ENCODE peak calls at places on chromosomes 4 and X, in ten cellular contexts. T is memory B cell; K is stimulated activated CD4-positive, alpha-beta T cell treated with anti-CD3 and anti-CD28 coated beads, Interleukin-4, amount 100 ng/mL, for 1 hour; A is activated CD4-positive, CD25-positive, alpha-beta regulatory T cell; M is GM04503; I is renal cortical epithelial cell; U is effector memory CD4-positive, alpha-beta T cell; D is head of caudate nucleus; O is ELR; P is NCI-H1105 treated with DMSO at 0.1 percent for 48 hours. W is an unnamed sample.

GRCh38 chr4:48642421-48643144 is 137.5 kb downstream of the FRYL start:
- DNase-seq in O (no peak), U (no peak), D (no peak), A (no peak), I (no peak), K (no peak), P (no peak), M (peak), T (no peak), W (no peak)

GRCh38 chr4:183383606-183384005 is 60.8 kb upstream of the CDKN2AIP start:
- DNase-seq in M (no peak), U (no peak), T (no peak), D (no peak), I (no peak), P (no peak), K (no peak), O (no peak), A (no peak), W (no peak)

GRCh38 chr4:181970356-181970755 is 272.8 kb upstream of the TENM3 start:
- DNase-seq in T (no peak), M (no peak), O (no peak), D (no peak), U (no peak), K (no peak), A (no peak), I (no peak), P (no peak), W (no peak)

GRCh38 chr4:85833311-85833710 is 358.4 kb downstream of the ARHGAP24 start:
- DNase-seq in D (no peak), A (no peak), M (no peak), P (no peak), I (peak), K (no peak), O (no peak), U (no peak), T (no peak), W (no peak)

GRCh38 chr4:42306221-42307109 is 90.8 kb upstream of the SHISA3 start:
- DNase-seq in I (peak), T (no peak), P (no peak), M (no peak), K (no peak), U (no peak), D (no peak), O (no peak), A (no peak), W (no peak)

GRCh38 chrX:8692886-8693285 is 39.1 kb downstream of the ANOS1 start:
- DNase-seq in I (no peak), M (no peak), K (no peak), U (no peak), O (peak), T (no peak), P (no peak), D (no peak), A (no peak), W (no peak)

GRCh38 chr4:87309625-87310024 is 13.1 kb downstream of the HSD17B13 start:
- DNase-seq in A (no peak), D (no peak), M (peak), O (no peak), U (no peak), K (no peak), I (no peak), T (no peak), P (no peak), W (no peak)

GRCh38 chrX:155871934-155872333 is 9.2 kb upstream of the VAMP7 start:
- DNase-seq in U (no peak), A (no peak), M (no peak), O (no peak), K (no peak), I (no peak), T (no peak), D (no peak), P (peak), W (no peak)

GRCh38 chr4:4284827-4285618 is 4.9 kb downstream of the LYAR start:
- DNase-seq in T (no peak), D (no peak), I (peak), O (peak), U (no peak), A (no peak), P (no peak), K (no peak), M (no peak), W (no peak)

GRCh38 chrX:103823591-103823990 is 8.5 kb downstream of the RAB9B start:
- DNase-seq in I (no peak), O (peak), T (no peak), M (no peak), D (no peak), P (no peak), A (no peak), K (no peak), U (no peak), W (no peak)

GRCh38 chr4:75457365-75457764 is 56.8 kb downstream of the RCHY1 start:
- DNase-seq in M (no peak), U (no peak), T (no peak), O (no peak), P (no peak), D (no peak), I (no peak), A (no peak), K (no peak), W (no peak)

GRCh38 chr4:166527500-166527899 is 654.5 kb downstream of the TLL1 start:
- DNase-seq in T (no peak), U (no peak), O (peak), M (no peak), P (no peak), A (no peak), I (peak), D (no peak), K (no peak), W (no peak)

GRCh38 chrX:1392376-1393130 is 640 bp upstream of the SLC25A6 start:
- DNase-seq in M (no peak), P (no peak), A (no peak), I (no peak), K (no peak), T (peak), U (no peak), O (peak), D (peak), W (no peak)

GRCh38 chr4:23333556-23333945 is 556.3 kb downstream of the PPARGC1A start:
- DNase-seq in D (no peak), K (no peak), U (no peak), I (peak), O (peak), T (no peak), M (no peak), P (no peak), A (no peak), W (no peak)

GRCh38 chrX:147803948-147804347 is 107.8 kb upstream of the FMR1 start:
- DNase-seq in I (peak), M (no peak), A (no peak), K (no peak), D (peak), O (no peak), U (no peak), T (no peak), P (peak), W (no peak)

GRCh38 chrX:151227637-151228036 is 51.3 kb downstream of the GPR50 start:
- DNase-seq in M (no peak), P (no peak), A (no peak), O (no peak), U (no peak), I (no peak), T (no peak), K (no peak), D (no peak), W (no peak)

GRCh38 chr4:177499537-177499936 is 57.3 kb upstream of the AGA start:
- DNase-seq in I (no peak), O (no peak), P (no peak), K (no peak), D (no peak), T (no peak), A (no peak), U (no peak), M (no peak), W (no peak)

GRCh38 chr4:76310683-76311082 is 4.2 kb downstream of the STBD1 start:
- DNase-seq in D (no peak), O (no peak), T (no peak), K (no peak), A (no peak), U (no peak), I (no peak), P (no peak), M (no peak), W (no peak)

GRCh38 chrX:134718329-134719317 is 60.4 kb upstream of the PLAC1 start:
- DNase-seq in A (no peak), T (no peak), D (no peak), P (no peak), I (peak), M (peak), O (peak), K (no peak), U (no peak), W (no peak)

GRCh38 chrX:10444204-10444603 is 176.2 kb downstream of the MID1 start:
- DNase-seq in O (peak), P (no peak), A (no peak), U (no peak), K (no peak), D (no peak), M (no peak), I (no peak), T (no peak), W (no peak)

GRCh38 chr4:94758141-94758699 is 465 bp downstream of the BMPR1B start:
- DNase-seq in P (no peak), O (no peak), D (no peak), A (no peak), M (no peak), K (peak), U (no peak), T (no peak), I (no peak), W (no peak)

GRCh38 chrX:72169008-72169728 is 12.4 kb upstream of the PIN4 start:
- DNase-seq in I (no peak), K (no peak), U (peak), M (peak), P (no peak), O (no peak), A (peak), D (no peak), T (no peak), W (peak)

GRCh38 chrX:5051831-5052491 is 1176.7 kb downstream of the NLGN4X start:
- DNase-seq in I (peak), T (no peak), O (no peak), U (no peak), M (peak), P (no peak), K (no peak), D (peak), A (no peak), W (no peak)

GRCh38 chrX:153672531-153673397 is 849 bp downstream of the PNCK start:
- DNase-seq in D (peak), O (no peak), U (no peak), I (no peak), T (no peak), M (no peak), A (no peak), P (no peak), K (no peak), W (no peak)

GRCh38 chr4:1244978-1245471 is 3.9 kb downstream of the CTBP1 start:
- DNase-seq in D (peak), T (no peak), U (no peak), I (no peak), O (no peak), P (no peak), A (no peak), M (no peak), K (no peak), W (no peak)

GRCh38 chrX:18424482-18425198 is 768 bp upstream of the CDKL5 start:
- DNase-seq in A (no peak), D (peak), K (peak), M (no peak), T (peak), U (peak), P (peak), O (peak), I (no peak), W (peak)

GRCh38 chr4:26701095-26701494 is 117.2 kb downstream of the TBC1D19 start:
- DNase-seq in T (no peak), D (no peak), K (no peak), M (no peak), O (no peak), P (no peak), U (no peak), A (no peak), I (no peak), W (no peak)

GRCh38 chrX:40090050-40090804 is 7.5 kb downstream of the BCOR start:
- DNase-seq in D (no peak), T (no peak), I (no peak), O (peak), A (no peak), P (no peak), U (no peak), K (no peak), M (no peak), W (no peak)

GRCh38 chr4:8642651-8643321 is 50.2 kb downstream of the CPZ start:
- DNase-seq in D (no peak), U (no peak), O (no peak), P (no peak), A (no peak), I (no peak), M (no peak), K (no peak), T (no peak), W (no peak)

GRCh38 chrX:103628386-103629290 is at the start of gene TCEAL1:
- DNase-seq in D (peak), P (peak), T (peak), O (peak), U (no peak), I (no peak), A (no peak), M (no peak), K (peak), W (no peak)

GRCh38 chr4:92678292-92678691 is 374.5 kb downstream of the GRID2 start:
- DNase-seq in T (no peak), I (no peak), K (no peak), U (no peak), O (no peak), A (no peak), D (no peak), P (no peak), M (no peak), W (no peak)

W was measured in T-helper 1 cell.